ENCODE peak calls at places on chromosomes 13 and 19, in four cellular contexts. D is left ventricle myocardium inferior, Q is neural progenitor cell, C is heart right ventricle. P is an unnamed sample. For H3K9me3 and H3K4me1, the result is how much of the 10 kb centered on the place peaks cover.

GRCh38 chr13:110641055-110642015 is 26.0 kb downstream of the NAXD start:
- DNase-seq in Q (no peak), C (peak), D (peak), P (peak)

GRCh38 chr19:34501339-34502320 is 20.1 kb downstream of the WTIP start:
- DNase-seq in C (peak), Q (peak), D (peak), P (peak)

GRCh38 chr19:3679581-3679980 is 20.7 kb downstream of the PIP5K1C start:
- DNase-seq in C (no peak), Q (no peak), D (no peak), P (no peak)

GRCh38 chr13:77860621-77861020 is 58.0 kb downstream of the EDNRB start:
- DNase-seq in C (no peak), Q (no peak), D (no peak), P (no peak)

GRCh38 chr19:36115453-36116343 is at the start of gene TBCB:
- DNase-seq in C (peak), Q (peak), D (peak), P (no peak)

GRCh38 chr19:10858204-10858828 is 10.1 kb downstream of the C19orf38 start:
- DNase-seq in D (no peak), Q (peak), C (no peak), P (no peak)

GRCh38 chr13:30526612-30527217 is 61.0 kb upstream of the HMGB1 start:
- DNase-seq in D (peak), C (peak), Q (peak), P (no peak)

GRCh38 chr13:32940601-32941000 is 75.6 kb upstream of the KL start:
- DNase-seq in Q (no peak), D (peak), C (peak), P (peak)

GRCh38 chr19:46381746-46382345 is 31.5 kb downstream of the CCDC8 start:
- DNase-seq in Q (no peak), D (no peak), C (no peak), P (no peak)

GRCh38 chr13:90498096-90498495 is 849.4 kb upstream of the MIR17HG start:
- DNase-seq in C (no peak), D (no peak), Q (no peak), P (no peak)

GRCh38 chr19:55492362-55492944 is 4.2 kb downstream of the SSC5D start:
- DNase-seq in D (no peak), Q (no peak), C (no peak), P (no peak)

GRCh38 chr13:112766336-112766735 is 76.5 kb downstream of the ATP11A start:
- DNase-seq in Q (no peak), C (no peak), D (no peak), P (no peak)

GRCh38 chr13:112762690-112763080 is 72.8 kb downstream of the ATP11A start:
- DNase-seq in D (no peak), Q (no peak), C (no peak), P (no peak)

GRCh38 chr13:112765734-112766133 is 75.9 kb downstream of the ATP11A start:
- DNase-seq in D (no peak), Q (peak), C (no peak), P (no peak)

GRCh38 chr13:112764028-112764427 is 74.2 kb downstream of the ATP11A start:
- DNase-seq in D (no peak), Q (no peak), C (no peak), P (no peak)

GRCh38 chr13:112764864-112765561 is 75.2 kb downstream of the ATP11A start:
- DNase-seq in Q (no peak), D (no peak), C (no peak), P (no peak)
- H3K27ac ChIP-seq in Q (no peak), D (no peak), C (no peak), P (no peak)

GRCh38 chr19:23986623-23987022 is 71.9 kb downstream of the ZNF726 start:
- DNase-seq in Q (no peak), C (no peak), D (no peak), P (no peak)

GRCh38 chr19:23983406-23983805 is 68.7 kb downstream of the ZNF726 start:
- DNase-seq in D (no peak), Q (no peak), C (no peak), P (no peak)

GRCh38 chr19:23978068-23978467 is 63.4 kb downstream of the ZNF726 start:
- DNase-seq in Q (no peak), C (no peak), D (no peak), P (no peak)

GRCh38 chr19:23980805-23981204 is 66.1 kb downstream of the ZNF726 start:
- DNase-seq in Q (no peak), D (no peak), C (no peak), P (no peak)

GRCh38 chr19:23981863-23982262 is 67.2 kb downstream of the ZNF726 start:
- DNase-seq in C (no peak), Q (no peak), D (no peak), P (no peak)
- H3K9me3 ChIP-seq in C (under half), Q (under half), D (under half), P (under half)

GRCh38 chr13:100547805-100548204 is 40.8 kb downstream of the GGACT start:
- DNase-seq in Q (no peak), D (no peak), C (no peak), P (no peak)

GRCh38 chr13:100544866-100545683 is 43.5 kb downstream of the GGACT start:
- DNase-seq in Q (no peak), D (peak), C (peak), P (peak)

GRCh38 chr13:100545684-100546061 is 42.9 kb downstream of the GGACT start:
- DNase-seq in D (no peak), Q (no peak), C (no peak), P (no peak)

GRCh38 chr13:100549316-100549715 is 39.3 kb downstream of the GGACT start:
- DNase-seq in Q (no peak), C (no peak), D (no peak), P (no peak)

DNA sequence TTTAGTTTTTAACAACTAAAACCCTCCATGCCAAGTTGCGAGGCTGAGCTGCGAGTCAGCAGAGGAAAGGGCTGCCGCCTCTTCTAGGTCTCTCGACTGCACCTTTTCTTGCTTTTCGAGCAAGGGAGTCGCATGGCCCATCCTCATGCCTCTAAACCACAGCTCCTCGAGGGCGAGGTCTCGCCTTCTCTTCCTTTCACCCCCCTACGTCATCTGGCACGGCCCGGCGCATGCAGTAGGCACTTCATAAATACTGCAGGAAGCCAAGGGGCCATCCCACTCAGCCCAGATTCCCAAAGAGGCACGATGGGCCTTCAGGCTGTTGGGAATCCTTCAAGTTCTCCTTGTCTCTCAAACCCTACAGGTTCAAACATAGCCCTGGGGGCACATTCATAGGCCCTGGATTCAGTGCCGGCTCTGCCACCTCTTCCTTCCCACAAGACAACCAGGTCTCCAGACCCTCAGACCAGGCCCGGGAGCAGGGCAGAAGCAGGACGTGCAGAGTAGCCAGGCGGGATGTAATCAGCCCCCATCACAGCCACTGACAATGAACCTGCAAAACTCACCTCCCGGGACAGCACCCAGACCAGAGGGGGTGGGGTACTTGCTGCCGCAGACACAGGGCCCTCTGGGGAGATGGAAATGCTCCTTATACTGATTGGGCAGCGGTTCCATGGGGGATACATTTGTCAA is 41.7 kb downstream of the GGACT start:
- DNase-seq in C (no peak), Q (no peak), D (no peak), P (no peak)
- H3K4me1 ChIP-seq in C (under half), Q (under half), D (under half), P (under half)

DNA sequence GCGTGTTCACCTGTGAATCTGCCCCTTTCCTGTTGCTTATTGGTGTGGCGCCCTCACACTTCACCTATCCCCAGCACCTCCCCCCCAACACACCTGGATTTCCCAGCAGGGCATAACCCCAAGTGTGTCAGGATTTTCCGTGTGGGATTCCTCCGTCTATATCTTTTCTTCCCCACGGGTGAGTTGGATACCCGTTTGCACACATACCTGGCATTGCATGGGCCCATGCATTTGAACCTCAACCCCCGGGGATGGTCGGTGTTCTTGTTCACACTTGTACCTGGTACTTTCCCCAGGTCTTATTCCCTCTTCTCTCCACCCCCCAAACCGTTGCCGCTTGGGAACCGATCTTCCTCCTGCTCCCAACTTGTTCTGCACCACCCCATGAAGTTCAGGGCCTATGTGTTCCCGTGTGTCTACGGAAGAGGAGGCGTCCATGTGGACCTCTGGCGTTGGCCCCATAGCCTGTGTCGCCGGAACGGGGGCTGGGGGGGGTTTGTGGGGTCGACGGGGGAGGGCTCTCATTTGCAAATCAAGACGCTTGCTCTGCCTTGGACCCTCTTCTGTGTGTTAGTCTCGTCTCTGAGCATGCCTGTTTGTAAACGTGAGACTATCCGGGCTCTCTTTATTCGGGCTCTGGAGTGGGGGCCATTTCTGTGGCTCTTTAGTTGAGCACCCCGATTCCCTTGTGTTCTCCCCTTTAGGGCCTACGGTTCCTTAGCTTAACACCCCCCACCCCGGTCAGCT is 1.7 kb downstream of the PRR12 start:
- DNase-seq in D (no peak), C (no peak), Q (peak), P (peak)
- H3K27ac ChIP-seq in D (peak), C (peak), Q (no peak), P (peak)

GRCh38 chr13:23385931-23386330 is 47.6 kb downstream of the SACS start:
- DNase-seq in Q (no peak), D (no peak), C (no peak), P (no peak)

GRCh38 chr13:23383151-23383550 is 50.4 kb downstream of the SACS start:
- DNase-seq in Q (no peak), D (no peak), C (no peak), P (no peak)

GRCh38 chr13:23381877-23382276 is 51.6 kb downstream of the SACS start:
- DNase-seq in D (no peak), Q (no peak), C (no peak), P (no peak)

GRCh38 chr13:23384111-23384510 is 49.4 kb downstream of the SACS start:
- DNase-seq in D (no peak), C (no peak), Q (no peak), P (no peak)

GRCh38 chr13:23386533-23386932 is 47.0 kb downstream of the SACS start:
- DNase-seq in Q (no peak), D (no peak), C (no peak), P (no peak)
- H3K9me3 ChIP-seq in Q (under half), D (under half), C (under half), P (under half)

GRCh38 chr13:21040120-21040834 is 21.1 kb downstream of the LATS2 start:
- DNase-seq in Q (no peak), C (no peak), D (no peak), P (peak)
- H3K4me1 ChIP-seq in Q (under half), C (half or more), D (half or more), P (under half)